ENCODE peak calls at places on chromosome 7, in seven cellular contexts. One of them, this sample, is unnamed.

GRCh38 chr7:29102554-29103151 is 43.7 kb downstream of the CPVL start:
- DNase-seq in activated CD4-positive, alpha-beta T cell treated with anti-CD3 and anti-CD28 coated beads for 48 hours: peak; percentile 44
- DNase-seq in retina: peak; percentile 61
- DNase-seq in HT1080: peak; percentile 34
- DNase-seq in cardiac fibroblast: peak; percentile 77
- DNase-seq in tibial nerve: peak; percentile 44
- DNase-seq in activated T-helper 1 cell treated with Interleukin-2 at 50 U/mL for 16 hours: no peak
- DNase-seq in this sample: peak; percentile 72

GRCh38 chr7:134130124-134130523 is 3.0 kb downstream of the LRGUK start:
- DNase-seq in activated CD4-positive, alpha-beta T cell treated with anti-CD3 and anti-CD28 coated beads for 48 hours: no peak
- DNase-seq in retina: no peak
- DNase-seq in HT1080: no peak
- DNase-seq in cardiac fibroblast: no peak
- DNase-seq in tibial nerve: no peak
- DNase-seq in activated T-helper 1 cell treated with Interleukin-2 at 50 U/mL for 16 hours: no peak
- DNase-seq in this sample: no peak

GRCh38 chr7:98922392-98923107 is 44.2 kb downstream of the TRRAP start:
- DNase-seq in activated CD4-positive, alpha-beta T cell treated with anti-CD3 and anti-CD28 coated beads for 48 hours: no peak
- DNase-seq in retina: no peak
- DNase-seq in HT1080: no peak
- DNase-seq in cardiac fibroblast: peak; percentile 62
- DNase-seq in tibial nerve: peak; percentile 40
- DNase-seq in activated T-helper 1 cell treated with Interleukin-2 at 50 U/mL for 16 hours: no peak
- DNase-seq in this sample: peak; percentile 49

GRCh38 chr7:151014950-151015349 is 9.3 kb downstream of the ATG9B start:
- DNase-seq in activated CD4-positive, alpha-beta T cell treated with anti-CD3 and anti-CD28 coated beads for 48 hours: peak; percentile 56
- DNase-seq in retina: no peak
- DNase-seq in HT1080: no peak
- DNase-seq in cardiac fibroblast: peak; percentile 65
- DNase-seq in tibial nerve: no peak
- DNase-seq in activated T-helper 1 cell treated with Interleukin-2 at 50 U/mL for 16 hours: no peak
- DNase-seq in this sample: no peak

GRCh38 chr7:52917982-52918578 is 117.4 kb upstream of the POM121L12 start:
- DNase-seq in activated CD4-positive, alpha-beta T cell treated with anti-CD3 and anti-CD28 coated beads for 48 hours: no peak
- DNase-seq in retina: no peak
- DNase-seq in HT1080: peak; percentile 7
- DNase-seq in cardiac fibroblast: no peak
- DNase-seq in tibial nerve: no peak
- DNase-seq in activated T-helper 1 cell treated with Interleukin-2 at 50 U/mL for 16 hours: no peak
- DNase-seq in this sample: no peak

GRCh38 chr7:155383756-155384491 is 74.0 kb upstream of the EN2 start:
- DNase-seq in activated CD4-positive, alpha-beta T cell treated with anti-CD3 and anti-CD28 coated beads for 48 hours: no peak
- DNase-seq in retina: peak; percentile 21
- DNase-seq in HT1080: no peak
- DNase-seq in cardiac fibroblast: no peak
- DNase-seq in tibial nerve: no peak
- DNase-seq in activated T-helper 1 cell treated with Interleukin-2 at 50 U/mL for 16 hours: no peak
- DNase-seq in this sample: no peak

GRCh38 chr7:50426280-50427045 is 23.7 kb downstream of the FIGNL1 start:
- DNase-seq in activated CD4-positive, alpha-beta T cell treated with anti-CD3 and anti-CD28 coated beads for 48 hours: no peak
- DNase-seq in retina: no peak
- DNase-seq in HT1080: no peak
- DNase-seq in cardiac fibroblast: no peak
- DNase-seq in tibial nerve: no peak
- DNase-seq in activated T-helper 1 cell treated with Interleukin-2 at 50 U/mL for 16 hours: no peak
- DNase-seq in this sample: no peak

GRCh38 chr7:1979591-1980560 is 252.9 kb downstream of the MAD1L1 start:
- DNase-seq in activated CD4-positive, alpha-beta T cell treated with anti-CD3 and anti-CD28 coated beads for 48 hours: no peak
- DNase-seq in retina: peak; percentile 28
- DNase-seq in HT1080: no peak
- DNase-seq in cardiac fibroblast: no peak
- DNase-seq in tibial nerve: no peak
- DNase-seq in activated T-helper 1 cell treated with Interleukin-2 at 50 U/mL for 16 hours: no peak
- DNase-seq in this sample: no peak

GRCh38 chr7:139752600-139752999 is 25.2 kb downstream of the HIPK2 start:
- DNase-seq in activated CD4-positive, alpha-beta T cell treated with anti-CD3 and anti-CD28 coated beads for 48 hours: no peak
- DNase-seq in retina: no peak
- DNase-seq in HT1080: no peak
- DNase-seq in cardiac fibroblast: no peak
- DNase-seq in tibial nerve: no peak
- DNase-seq in activated T-helper 1 cell treated with Interleukin-2 at 50 U/mL for 16 hours: no peak
- DNase-seq in this sample: no peak

GRCh38 chr7:141695803-141696289 is 6.1 kb downstream of the DENND11 start:
- DNase-seq in activated CD4-positive, alpha-beta T cell treated with anti-CD3 and anti-CD28 coated beads for 48 hours: no peak
- DNase-seq in retina: no peak
- DNase-seq in HT1080: no peak
- DNase-seq in cardiac fibroblast: no peak
- DNase-seq in tibial nerve: no peak
- DNase-seq in activated T-helper 1 cell treated with Interleukin-2 at 50 U/mL for 16 hours: no peak
- DNase-seq in this sample: no peak

GRCh38 chr7:56046728-56047445 is 4.4 kb downstream of the PSPH start:
- DNase-seq in activated CD4-positive, alpha-beta T cell treated with anti-CD3 and anti-CD28 coated beads for 48 hours: no peak
- DNase-seq in retina: no peak
- DNase-seq in HT1080: no peak
- DNase-seq in cardiac fibroblast: peak; percentile 91
- DNase-seq in tibial nerve: no peak
- DNase-seq in activated T-helper 1 cell treated with Interleukin-2 at 50 U/mL for 16 hours: no peak
- DNase-seq in this sample: no peak

GRCh38 chr7:127532736-127533135 is 52.7 kb downstream of the GCC1 start:
- DNase-seq in activated CD4-positive, alpha-beta T cell treated with anti-CD3 and anti-CD28 coated beads for 48 hours: no peak
- DNase-seq in retina: no peak
- DNase-seq in HT1080: no peak
- DNase-seq in cardiac fibroblast: no peak
- DNase-seq in tibial nerve: no peak
- DNase-seq in activated T-helper 1 cell treated with Interleukin-2 at 50 U/mL for 16 hours: no peak
- DNase-seq in this sample: no peak

This sample was measured in uterus.